ENCODE peak calls at places on chromosomes 13 and 19, in five cellular contexts. One of them, this sample, is unnamed.

GRCh38 chr19:1931445-1931844 is 9.5 kb upstream of the CSNK1G2 start:
- DNase-seq in coronary artery: no peak
- DNase-seq in heart right ventricle: no peak
- DNase-seq in tibial artery: no peak
- DNase-seq in CD8-positive, alpha-beta memory T cell: no peak
- DNase-seq in this sample: no peak

GRCh38 chr13:54124700-54125099 is 1096.1 kb downstream of the OLFM4 start:
- DNase-seq in coronary artery: no peak
- DNase-seq in heart right ventricle: no peak
- DNase-seq in tibial artery: no peak
- DNase-seq in CD8-positive, alpha-beta memory T cell: no peak
- DNase-seq in this sample: no peak

GRCh38 chr13:98484289-98485219 is 92.4 kb downstream of the STK24 start:
- DNase-seq in coronary artery: peak
- DNase-seq in heart right ventricle: peak
- DNase-seq in tibial artery: peak
- DNase-seq in CD8-positive, alpha-beta memory T cell: peak
- DNase-seq in this sample: no peak

GRCh38 chr19:29074579-29074978 is 138.4 kb downstream of the UQCRFS1 start:
- DNase-seq in coronary artery: no peak
- DNase-seq in heart right ventricle: no peak
- DNase-seq in tibial artery: no peak
- DNase-seq in CD8-positive, alpha-beta memory T cell: no peak
- DNase-seq in this sample: no peak

GRCh38 chr13:88125055-88125454 is 453.9 kb downstream of the SLITRK5 start:
- DNase-seq in coronary artery: no peak
- DNase-seq in heart right ventricle: no peak
- DNase-seq in tibial artery: no peak
- DNase-seq in CD8-positive, alpha-beta memory T cell: no peak
- DNase-seq in this sample: no peak

GRCh38 chr19:801861-802496 is 4.7 kb downstream of the PTBP1 start:
- DNase-seq in coronary artery: no peak
- DNase-seq in heart right ventricle: no peak
- DNase-seq in tibial artery: no peak
- DNase-seq in CD8-positive, alpha-beta memory T cell: no peak
- DNase-seq in this sample: no peak

GRCh38 chr13:26914624-26915023 is 154.0 kb upstream of the GPR12 start:
- DNase-seq in coronary artery: peak
- DNase-seq in heart right ventricle: no peak
- DNase-seq in tibial artery: no peak
- DNase-seq in CD8-positive, alpha-beta memory T cell: no peak
- DNase-seq in this sample: no peak

GRCh38 chr19:19459099-19459498 is 53.6 kb downstream of the GATAD2A start:
- DNase-seq in coronary artery: no peak
- DNase-seq in heart right ventricle: no peak
- DNase-seq in tibial artery: no peak
- DNase-seq in CD8-positive, alpha-beta memory T cell: peak
- DNase-seq in this sample: no peak

GRCh38 chr19:15869109-15869555 is 28.7 kb downstream of the CYP4F2 start:
- DNase-seq in coronary artery: no peak
- DNase-seq in heart right ventricle: no peak
- DNase-seq in tibial artery: peak
- DNase-seq in CD8-positive, alpha-beta memory T cell: peak
- DNase-seq in this sample: no peak

GRCh38 chr13:110047511-110047910 is 259.4 kb downstream of the COL4A1 start:
- DNase-seq in coronary artery: peak
- DNase-seq in heart right ventricle: peak
- DNase-seq in tibial artery: peak
- DNase-seq in CD8-positive, alpha-beta memory T cell: no peak
- DNase-seq in this sample: no peak

GRCh38 chr19:15285896-15286591 is 46.3 kb downstream of the BRD4 start:
- DNase-seq in coronary artery: no peak
- DNase-seq in heart right ventricle: no peak
- DNase-seq in tibial artery: no peak
- DNase-seq in CD8-positive, alpha-beta memory T cell: no peak
- DNase-seq in this sample: no peak

GRCh38 chr13:59409211-59409610 is 754.5 kb downstream of the DIAPH3 start:
- DNase-seq in coronary artery: no peak
- DNase-seq in heart right ventricle: peak
- DNase-seq in tibial artery: no peak
- DNase-seq in CD8-positive, alpha-beta memory T cell: no peak
- DNase-seq in this sample: no peak

GRCh38 chr19:49951806-49952474 is 9.0 kb downstream of the SIGLEC11 start:
- DNase-seq in coronary artery: no peak
- DNase-seq in heart right ventricle: no peak
- DNase-seq in tibial artery: no peak
- DNase-seq in CD8-positive, alpha-beta memory T cell: no peak
- DNase-seq in this sample: no peak

GRCh38 chr13:84662503-84662902 is 780.2 kb upstream of the SLITRK1 start:
- DNase-seq in coronary artery: no peak
- DNase-seq in heart right ventricle: no peak
- DNase-seq in tibial artery: no peak
- DNase-seq in CD8-positive, alpha-beta memory T cell: no peak
- DNase-seq in this sample: no peak

GRCh38 chr13:51765142-51765515 is 38.8 kb downstream of the DHRS12 start:
- DNase-seq in coronary artery: no peak
- DNase-seq in heart right ventricle: no peak
- DNase-seq in tibial artery: no peak
- DNase-seq in CD8-positive, alpha-beta memory T cell: no peak
- DNase-seq in this sample: no peak

GRCh38 chr19:35436477-35437141 is 11.4 kb upstream of the FFAR2 start:
- DNase-seq in coronary artery: no peak
- DNase-seq in heart right ventricle: no peak
- DNase-seq in tibial artery: peak
- DNase-seq in CD8-positive, alpha-beta memory T cell: no peak
- DNase-seq in this sample: no peak

GRCh38 chr13:43852923-43853404 is 26.6 kb downstream of the CCDC122 start:
- DNase-seq in coronary artery: no peak
- DNase-seq in heart right ventricle: no peak
- DNase-seq in tibial artery: no peak
- DNase-seq in CD8-positive, alpha-beta memory T cell: no peak
- DNase-seq in this sample: no peak

GRCh38 chr19:33505168-33505567 is 16.4 kb downstream of the PEPD start:
- DNase-seq in coronary artery: no peak
- DNase-seq in heart right ventricle: no peak
- DNase-seq in tibial artery: no peak
- DNase-seq in CD8-positive, alpha-beta memory T cell: no peak
- DNase-seq in this sample: no peak

GRCh38 chr13:112672651-112673284 is 17.1 kb upstream of the ATP11A start:
- DNase-seq in coronary artery: no peak
- DNase-seq in heart right ventricle: no peak
- DNase-seq in tibial artery: no peak
- DNase-seq in CD8-positive, alpha-beta memory T cell: no peak
- DNase-seq in this sample: no peak

GRCh38 chr19:940591-941291 is 14.9 kb downstream of the ARID3A start:
- DNase-seq in coronary artery: no peak
- DNase-seq in heart right ventricle: peak
- DNase-seq in tibial artery: peak
- DNase-seq in CD8-positive, alpha-beta memory T cell: peak
- DNase-seq in this sample: peak

GRCh38 chr19:45693168-45693788 is 812 bp downstream of the QPCTL start:
- DNase-seq in coronary artery: peak
- DNase-seq in heart right ventricle: peak
- DNase-seq in tibial artery: peak
- DNase-seq in CD8-positive, alpha-beta memory T cell: peak
- DNase-seq in this sample: peak

GRCh38 chr19:1269478-1270167 is 491 bp downstream of the CIRBP start:
- DNase-seq in coronary artery: peak
- DNase-seq in heart right ventricle: peak
- DNase-seq in tibial artery: peak
- DNase-seq in CD8-positive, alpha-beta memory T cell: peak
- DNase-seq in this sample: peak

GRCh38 chr19:14149011-14149410 is 12.6 kb upstream of the ASF1B start:
- DNase-seq in coronary artery: no peak
- DNase-seq in heart right ventricle: no peak
- DNase-seq in tibial artery: no peak
- DNase-seq in CD8-positive, alpha-beta memory T cell: no peak
- DNase-seq in this sample: no peak

GRCh38 chr13:54449922-54450321 is 1421.3 kb downstream of the OLFM4 start:
- DNase-seq in coronary artery: no peak
- DNase-seq in heart right ventricle: no peak
- DNase-seq in tibial artery: no peak
- DNase-seq in CD8-positive, alpha-beta memory T cell: no peak
- DNase-seq in this sample: no peak

GRCh38 chr19:16148443-16149045 is 5.1 kb downstream of the HSH2D start:
- DNase-seq in coronary artery: no peak
- DNase-seq in heart right ventricle: no peak
- DNase-seq in tibial artery: no peak
- DNase-seq in CD8-positive, alpha-beta memory T cell: no peak
- DNase-seq in this sample: no peak

GRCh38 chr13:84417426-84417825 is 535.2 kb upstream of the SLITRK1 start:
- DNase-seq in coronary artery: no peak
- DNase-seq in heart right ventricle: no peak
- DNase-seq in tibial artery: no peak
- DNase-seq in CD8-positive, alpha-beta memory T cell: no peak
- DNase-seq in this sample: no peak

GRCh38 chr19:2040647-2041435 is 10.2 kb downstream of the MKNK2 start:
- DNase-seq in coronary artery: no peak
- DNase-seq in heart right ventricle: no peak
- DNase-seq in tibial artery: no peak
- DNase-seq in CD8-positive, alpha-beta memory T cell: no peak
- DNase-seq in this sample: no peak

GRCh38 chr13:21999666-22000065 is 328.8 kb downstream of the FGF9 start:
- DNase-seq in coronary artery: no peak
- DNase-seq in heart right ventricle: no peak
- DNase-seq in tibial artery: no peak
- DNase-seq in CD8-positive, alpha-beta memory T cell: no peak
- DNase-seq in this sample: no peak

GRCh38 chr13:22000191-22000590 is 329.3 kb downstream of the FGF9 start:
- DNase-seq in coronary artery: no peak
- DNase-seq in heart right ventricle: no peak
- DNase-seq in tibial artery: no peak
- DNase-seq in CD8-positive, alpha-beta memory T cell: no peak
- DNase-seq in this sample: no peak

GRCh38 chr13:22002893-22003292 is 332.0 kb downstream of the FGF9 start:
- DNase-seq in coronary artery: no peak
- DNase-seq in heart right ventricle: no peak
- DNase-seq in tibial artery: no peak
- DNase-seq in CD8-positive, alpha-beta memory T cell: no peak
- DNase-seq in this sample: no peak

GRCh38 chr13:21998279-21998678 is 327.4 kb downstream of the FGF9 start:
- DNase-seq in coronary artery: no peak
- DNase-seq in heart right ventricle: no peak
- DNase-seq in tibial artery: no peak
- DNase-seq in CD8-positive, alpha-beta memory T cell: no peak
- DNase-seq in this sample: no peak

DNA sequence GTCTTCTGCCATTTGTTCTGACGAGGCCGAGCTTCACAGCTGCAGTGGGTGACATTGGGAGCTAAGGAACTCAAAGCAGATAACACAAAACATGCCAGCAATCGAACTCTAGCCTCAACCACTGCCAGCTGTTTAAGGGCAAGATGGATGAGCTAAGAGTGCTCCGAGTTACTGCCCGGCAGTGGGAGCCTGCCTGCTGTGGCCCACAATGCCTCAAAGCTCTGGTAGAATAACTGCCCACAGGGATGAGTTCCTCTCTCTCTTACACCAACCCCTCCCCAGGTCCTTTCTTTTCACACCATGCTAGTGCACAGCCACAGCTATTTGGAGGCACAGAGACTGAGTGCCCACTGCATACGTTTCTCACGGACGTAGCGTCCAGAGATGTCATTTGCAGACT is 330.5 kb downstream of the FGF9 start:
- DNase-seq in coronary artery: no peak
- DNase-seq in heart right ventricle: no peak
- DNase-seq in tibial artery: no peak
- DNase-seq in CD8-positive, alpha-beta memory T cell: no peak
- DNase-seq in this sample: no peak
- H3K27ac ChIP-seq in coronary artery: no peak
- H3K27ac ChIP-seq in heart right ventricle: no peak
- H3K27ac ChIP-seq in tibial artery: no peak
- H3K27ac ChIP-seq in CD8-positive, alpha-beta memory T cell: no peak
- H3K27ac ChIP-seq in this sample: no peak

GRCh38 chr19:51128227-51128626 is 3.5 kb downstream of the SIGLEC9 start:
- DNase-seq in coronary artery: no peak
- DNase-seq in heart right ventricle: no peak
- DNase-seq in tibial artery: no peak
- DNase-seq in CD8-positive, alpha-beta memory T cell: no peak
- DNase-seq in this sample: no peak

GRCh38 chr19:51124729-51125128 is at the start of gene SIGLEC9:
- DNase-seq in coronary artery: no peak
- DNase-seq in heart right ventricle: peak
- DNase-seq in tibial artery: peak
- DNase-seq in CD8-positive, alpha-beta memory T cell: no peak
- DNase-seq in this sample: peak

GRCh38 chr19:51125421-51126075 is 842 bp downstream of the SIGLEC9 start:
- DNase-seq in coronary artery: no peak
- DNase-seq in heart right ventricle: no peak
- DNase-seq in tibial artery: no peak
- DNase-seq in CD8-positive, alpha-beta memory T cell: no peak
- DNase-seq in this sample: no peak

GRCh38 chr19:51127755-51128154 is 3.0 kb downstream of the SIGLEC9 start:
- DNase-seq in coronary artery: no peak
- DNase-seq in heart right ventricle: no peak
- DNase-seq in tibial artery: peak
- DNase-seq in CD8-positive, alpha-beta memory T cell: no peak
- DNase-seq in this sample: no peak

GRCh38 chr19:51127032-51127431 is 2.3 kb downstream of the SIGLEC9 start:
- DNase-seq in coronary artery: no peak
- DNase-seq in heart right ventricle: no peak
- DNase-seq in tibial artery: no peak
- DNase-seq in CD8-positive, alpha-beta memory T cell: no peak
- DNase-seq in this sample: no peak
- H3K27ac ChIP-seq in coronary artery: peak
- H3K27ac ChIP-seq in heart right ventricle: no peak
- H3K27ac ChIP-seq in tibial artery: no peak
- H3K27ac ChIP-seq in CD8-positive, alpha-beta memory T cell: peak
- H3K27ac ChIP-seq in this sample: no peak

GRCh38 chr13:24159362-24159761 is 1.2 kb upstream of the SPATA13 start:
- DNase-seq in coronary artery: no peak
- DNase-seq in heart right ventricle: no peak
- DNase-seq in tibial artery: no peak
- DNase-seq in CD8-positive, alpha-beta memory T cell: no peak
- DNase-seq in this sample: no peak
- H3K27ac ChIP-seq in coronary artery: no peak
- H3K27ac ChIP-seq in heart right ventricle: no peak
- H3K27ac ChIP-seq in tibial artery: no peak
- H3K27ac ChIP-seq in CD8-positive, alpha-beta memory T cell: no peak
- H3K27ac ChIP-seq in this sample: peak

DNA sequence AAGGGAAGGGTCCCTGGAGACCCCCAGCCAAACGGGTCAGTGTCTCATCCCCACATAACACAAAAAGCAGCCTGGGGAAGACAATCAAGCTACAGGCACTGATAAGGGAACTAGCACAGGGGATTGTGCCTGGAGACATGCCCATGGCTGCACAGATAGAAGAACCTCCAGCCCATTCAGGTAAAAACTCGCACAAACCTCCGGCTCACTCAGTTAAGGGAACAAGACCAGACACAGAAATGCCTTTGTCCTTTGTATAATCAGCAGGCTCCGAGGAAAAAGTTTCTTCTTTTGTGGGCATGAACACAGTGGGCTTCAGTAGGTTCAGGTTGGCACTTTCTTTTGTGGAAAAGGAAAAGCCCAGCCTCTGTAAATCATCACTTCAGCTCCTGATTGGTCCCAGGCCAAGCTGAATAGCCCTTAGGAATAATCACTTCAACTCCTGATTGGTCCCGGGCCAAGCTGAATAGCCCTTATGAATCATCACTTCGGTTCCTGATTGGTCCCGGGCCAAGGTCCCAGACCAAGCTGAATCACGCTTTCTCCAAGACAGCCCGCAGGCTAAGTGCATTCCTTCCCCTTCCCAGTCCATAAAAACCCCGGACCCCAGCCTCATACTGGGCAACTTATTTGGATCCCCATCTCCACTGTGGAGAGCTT is 5.0 kb upstream of the ZNF230 start:
- DNase-seq in coronary artery: no peak
- DNase-seq in heart right ventricle: no peak
- DNase-seq in tibial artery: no peak
- DNase-seq in CD8-positive, alpha-beta memory T cell: no peak
- DNase-seq in this sample: no peak
- H3K27ac ChIP-seq in coronary artery: no peak
- H3K27ac ChIP-seq in heart right ventricle: no peak
- H3K27ac ChIP-seq in tibial artery: no peak
- H3K27ac ChIP-seq in CD8-positive, alpha-beta memory T cell: no peak
- H3K27ac ChIP-seq in this sample: no peak

This sample was measured in caudate nucleus.